ENCODE peak calls at places on chromosome 1, in seven cellular contexts. V, P, W, X, H, I and G are unnamed samples.

GRCh38 chr1:245493029-245493428 is 338.2 kb downstream of the KIF26B start:
- DNase-seq in X (no peak), V (peak), I (no peak), P (no peak), W (no peak), H (peak), G (no peak)

GRCh38 chr1:21569820-21570527 is 60.8 kb downstream of the ALPL start:
- DNase-seq in W (no peak), I (no peak), X (no peak), P (no peak), V (no peak), H (no peak), G (no peak)

GRCh38 chr1:200731654-200732332 is 6.9 kb upstream of the CAMSAP2 start:
- DNase-seq in V (no peak), H (no peak), W (no peak), P (no peak), X (no peak), I (no peak), G (no peak)

GRCh38 chr1:47433037-47433421 is 4.8 kb upstream of the FOXD2 start:
- DNase-seq in H (no peak), P (no peak), I (no peak), X (no peak), W (no peak), V (no peak), G (no peak)

GRCh38 chr1:27322569-27323116 is 680 bp downstream of the TMEM222 start:
- DNase-seq in V (no peak), H (peak), P (no peak), W (no peak), I (no peak), X (no peak), G (no peak)

GRCh38 chr1:228306275-228307217 is 98.7 kb downstream of the OBSCN start:
- DNase-seq in P (peak), X (no peak), I (no peak), H (no peak), W (peak), V (no peak), G (no peak)

GRCh38 chr1:90712931-90713618 is 4.0 kb downstream of the BARHL2 start:
- DNase-seq in X (no peak), P (no peak), V (no peak), H (no peak), W (no peak), I (no peak), G (no peak)

GRCh38 chr1:44832068-44832700 is 10.9 kb downstream of the PTCH2 start:
- DNase-seq in W (no peak), X (peak), V (no peak), H (no peak), I (no peak), P (no peak), G (no peak)

GRCh38 chr1:11320153-11320936 is 47.3 kb downstream of the UBIAD1 start:
- DNase-seq in V (no peak), X (peak), H (peak), I (no peak), W (no peak), P (no peak), G (no peak)

DNA sequence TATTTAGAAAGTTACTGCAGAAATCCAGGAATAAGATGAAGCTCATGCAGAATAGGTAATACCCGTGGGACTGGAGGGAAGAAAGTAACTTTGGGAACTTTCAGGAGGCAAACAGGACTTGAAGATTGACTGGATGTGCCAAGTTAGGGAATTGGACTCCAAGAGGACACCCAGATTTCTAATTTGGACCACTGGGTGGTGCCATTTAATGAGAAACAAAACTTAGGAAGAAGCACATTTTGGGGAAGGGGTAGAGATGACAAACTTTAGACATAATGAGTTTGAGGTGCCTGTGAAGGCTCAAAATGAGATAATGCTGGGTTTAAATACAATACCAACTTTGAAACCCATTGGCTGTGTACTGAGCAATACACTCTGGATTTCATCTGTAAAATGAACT is 3.3 kb upstream of the B4GALT3 start:
- DNase-seq in I (no peak), V (no peak), X (no peak), W (no peak), H (no peak), P (no peak), G (no peak)
- TF ChIP-seq CTCF in I (peak), V (peak), X (peak), W (peak), H (peak), P (peak), G (peak)

DNA sequence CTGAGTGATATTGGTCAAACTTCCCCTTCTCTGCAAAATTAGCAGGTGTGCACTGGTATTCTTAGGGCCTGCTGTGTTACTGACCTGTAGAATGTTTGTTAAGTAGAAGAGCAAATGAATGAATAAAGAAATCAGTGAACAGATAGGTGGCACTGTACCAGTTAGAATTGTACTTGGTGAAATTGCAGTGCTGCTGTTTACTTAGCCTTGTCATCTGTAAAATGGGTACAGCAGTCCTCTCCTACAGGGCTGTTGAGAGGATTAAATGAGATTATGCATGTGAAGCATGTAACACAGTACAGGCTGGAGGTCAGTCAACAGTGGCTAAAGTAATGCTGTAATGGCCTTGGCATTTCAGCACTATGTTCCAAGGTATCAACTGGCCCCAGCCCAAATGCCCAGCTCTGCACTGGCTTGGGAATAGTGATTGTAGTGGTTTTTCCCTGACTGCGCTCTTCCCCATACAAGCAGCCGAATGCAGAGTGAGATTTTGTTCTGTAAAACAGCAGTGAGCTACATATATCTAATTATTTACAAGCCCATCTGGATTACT is 10.5 kb downstream of the VANGL1 start:
- DNase-seq in W (no peak), X (no peak), H (no peak), V (no peak), I (no peak), P (no peak), G (no peak)
- TF ChIP-seq CTCF in W (no peak), X (no peak), H (no peak), V (no peak), I (no peak), P (no peak), G (no peak)

DNA sequence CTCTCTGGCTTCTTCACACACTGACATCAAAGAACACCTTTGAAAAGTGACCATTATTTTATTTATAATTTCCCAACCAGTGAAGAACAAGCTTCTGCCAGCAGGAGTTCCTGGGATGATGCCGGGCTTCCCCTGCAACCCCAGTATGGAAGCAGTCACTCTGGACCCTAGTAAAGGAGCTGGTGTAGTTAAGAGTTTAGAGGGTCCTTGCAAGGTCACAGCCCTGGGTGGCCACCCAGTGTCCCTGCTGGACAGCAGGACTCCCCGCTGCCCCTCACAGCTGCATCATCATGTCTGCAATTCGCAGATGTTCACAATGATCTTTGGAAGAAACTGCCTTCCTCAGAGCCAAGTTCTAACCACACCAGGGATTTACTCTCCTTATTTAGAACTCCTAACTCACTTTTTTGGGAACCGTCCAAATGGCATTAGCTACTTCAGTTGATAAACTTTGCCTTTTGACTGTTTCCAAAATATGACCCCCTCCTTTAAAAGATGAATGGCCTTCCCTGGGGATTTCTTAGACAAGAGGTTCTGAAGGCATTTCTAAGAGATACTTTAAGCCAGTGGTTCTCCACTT is 90.6 kb downstream of the HIVEP3 start:
- DNase-seq in H (no peak), V (peak), W (no peak), P (no peak), I (no peak), X (no peak), G (no peak)
- TF ChIP-seq CTCF in H (no peak), V (no peak), W (no peak), P (no peak), I (no peak), X (no peak), G (no peak)

DNA sequence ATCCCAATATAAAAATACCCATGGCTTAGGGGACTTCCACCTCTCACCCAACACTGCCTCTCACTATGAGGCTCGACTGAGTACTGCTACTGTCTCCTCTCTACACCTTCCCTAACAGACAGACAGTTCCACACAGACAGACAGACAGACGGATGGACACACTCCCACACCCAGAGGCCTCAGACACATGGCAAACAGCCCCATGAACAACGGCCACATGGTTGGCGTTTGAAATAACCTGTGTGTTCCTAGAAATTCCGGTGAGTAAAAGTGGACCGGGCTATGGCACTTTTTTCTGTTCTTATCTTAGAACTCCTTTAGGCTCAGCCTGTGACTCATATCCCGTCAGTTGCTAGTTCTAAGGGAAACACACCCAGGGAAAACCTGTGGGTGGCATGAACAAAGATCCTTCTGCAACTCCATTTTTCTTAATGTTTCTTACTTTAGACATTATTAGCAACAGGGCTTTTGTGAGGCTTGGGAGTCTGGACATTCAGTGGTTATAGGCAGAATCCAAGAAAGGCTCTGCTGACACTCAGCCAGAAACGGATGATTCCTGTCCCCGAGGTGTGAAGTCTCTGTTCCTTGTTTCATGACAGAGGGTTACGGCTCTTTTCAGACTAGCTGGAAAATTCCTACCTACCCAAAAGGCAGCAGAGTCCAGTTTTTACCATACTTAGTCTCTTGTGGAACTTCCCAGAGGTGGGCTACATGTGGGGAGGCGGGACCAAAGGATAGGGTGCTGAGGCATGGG is 90.5 kb upstream of the TLR5 start:
- DNase-seq in P (no peak), X (peak), W (no peak), V (peak), I (peak), H (peak), G (peak)
- TF ChIP-seq CTCF in P (no peak), X (no peak), W (no peak), V (no peak), I (peak), H (peak), G (no peak)